ENCODE peak calls at places on chromosome 6, in eight cellular contexts. E is OCI-LY7, D is lower leg skin, M is nephron progenitor cell, O is lung, I is PC-3, A is bronchial epithelial cell, K is heart left ventricle. P is an unnamed sample.

GRCh38 chr6:6781172-6781876 is 192.8 kb downstream of the LY86 start:
- DNase-seq in I (peak; percentile 82), O (no peak), D (no peak), E (no peak), A (peak; percentile 92), M (no peak), K (no peak), P (no peak)

GRCh38 chr6:80022803-80023202 is 18.4 kb downstream of the TTK start:
- DNase-seq in E (no peak), I (no peak), K (no peak), D (no peak), M (no peak), O (no peak), A (peak; percentile 21), P (no peak)

GRCh38 chr6:154139894-154140293 is 100.9 kb downstream of the OPRM1 start:
- DNase-seq in M (no peak), O (no peak), K (no peak), E (no peak), I (no peak), A (peak; percentile 12), D (no peak), P (no peak)

GRCh38 chr6:1890071-1890470 is 280.4 kb downstream of the FOXC1 start:
- DNase-seq in K (no peak), O (no peak), A (peak; percentile 96), I (no peak), E (no peak), M (no peak), D (no peak), P (no peak)

GRCh38 chr6:9511157-9511556 is 903.7 kb downstream of the TFAP2A start:
- DNase-seq in D (no peak), E (no peak), O (no peak), M (no peak), A (no peak), K (no peak), I (peak; percentile 69), P (no peak)

GRCh38 chr6:10687582-10687981 is 6.8 kb downstream of the C6orf52 start:
- DNase-seq in A (no peak), O (no peak), K (no peak), E (no peak), I (no peak), D (no peak), M (no peak), P (no peak)

GRCh38 chr6:162934844-162935243 is 207.1 kb downstream of the PACRG start:
- DNase-seq in K (no peak), A (no peak), M (no peak), D (no peak), I (no peak), E (no peak), O (no peak), P (no peak)

GRCh38 chr6:153670403-153671026 is 368.5 kb upstream of the OPRM1 start:
- DNase-seq in I (no peak), K (no peak), D (no peak), M (no peak), O (no peak), E (no peak), A (no peak), P (no peak)

GRCh38 chr6:41560440-41561192 is 14.4 kb downstream of the FOXP4 start:
- DNase-seq in I (no peak), A (no peak), O (peak; percentile 50), E (peak; percentile 16), D (peak; percentile 91), M (peak; percentile 52), K (peak; percentile 71), P (peak; percentile 89)

GRCh38 chr6:163585932-163586437 is 171.5 kb downstream of the QKI start:
- DNase-seq in M (no peak), O (peak; percentile 66), I (peak; percentile 74), K (peak; percentile 62), A (peak; percentile 77), E (no peak), D (no peak), P (no peak)

GRCh38 chr6:163634514-163635171 is 220.1 kb downstream of the QKI start:
- DNase-seq in K (no peak), O (no peak), D (peak; percentile 63), E (no peak), I (no peak), M (no peak), A (peak; percentile 58), P (no peak)

GRCh38 chr6:56840467-56841371 is 114.2 kb upstream of the BEND6 start:
- DNase-seq in I (peak; percentile 78), D (no peak), M (no peak), A (peak; percentile 73), K (no peak), E (no peak), O (no peak), P (no peak)

GRCh38 chr6:30895343-30895742 is 11.0 kb downstream of the DDR1 start:
- DNase-seq in D (no peak), I (no peak), M (no peak), A (no peak), K (no peak), E (no peak), O (no peak), P (no peak)

GRCh38 chr6:160978141-160978926 is 13.2 kb upstream of the MAP3K4 start:
- DNase-seq in E (no peak), K (no peak), I (no peak), M (no peak), O (no peak), A (peak; percentile 69), D (no peak), P (no peak)

GRCh38 chr6:8389034-8389818 is 46.1 kb downstream of the SLC35B3 start:
- DNase-seq in K (no peak), A (no peak), O (no peak), M (no peak), E (no peak), I (no peak), D (no peak), P (no peak)
- TF ChIP-seq CTCF in K (no peak), A (no peak), O (no peak), M (no peak), E (no peak), I (no peak), D (no peak), P (no peak)

DNA sequence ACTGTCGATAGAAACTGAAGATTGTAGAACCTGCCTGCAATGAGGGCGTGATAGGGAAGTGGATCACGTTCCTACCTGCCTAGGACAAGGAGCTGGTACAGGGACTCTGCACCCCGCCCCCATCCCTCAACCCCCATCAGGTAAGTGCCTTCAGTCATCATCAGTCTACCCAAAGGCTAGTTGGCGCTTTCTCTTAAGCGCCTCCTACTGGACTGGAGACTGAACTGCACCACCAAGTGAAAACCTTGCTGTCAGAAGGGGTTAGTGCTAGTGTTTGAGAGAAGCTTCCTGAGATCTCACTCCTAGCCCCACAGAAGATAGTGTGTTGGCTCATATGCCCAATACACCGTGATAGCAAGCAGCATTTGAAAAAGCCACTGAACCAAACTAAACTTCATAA is 706.5 kb upstream of the MAN1A1 start:
- DNase-seq in I (peak; percentile 41), O (no peak), M (no peak), K (no peak), A (peak; percentile 1), D (no peak), E (peak; percentile 36), P (peak; percentile 2)
- TF ChIP-seq CTCF in I (peak; percentile 60), O (no peak), M (peak; percentile 35), K (no peak), A (peak; percentile 43), D (no peak), E (peak; percentile 79), P (peak; percentile 53)

DNA sequence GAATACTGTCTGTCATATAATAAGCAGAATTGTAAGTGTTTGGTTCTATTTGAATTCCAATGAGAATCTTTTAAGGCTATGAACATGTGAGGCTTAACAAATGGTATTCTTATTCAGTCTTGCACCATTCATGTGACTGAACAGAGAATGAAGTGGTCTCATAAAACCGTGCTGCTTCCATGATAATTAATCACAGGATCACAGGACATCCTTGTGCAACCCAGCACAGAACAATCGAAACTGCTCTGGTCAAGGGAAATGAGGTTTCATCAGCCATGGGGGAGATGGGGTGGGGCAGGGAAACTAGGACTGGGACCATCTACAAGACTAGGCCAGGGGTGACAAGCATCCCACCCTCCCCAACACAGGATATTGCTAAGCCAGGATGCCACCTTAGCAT is 6.0 kb downstream of the PPIL6 start:
- DNase-seq in M (no peak), I (no peak), D (no peak), K (no peak), A (no peak), O (no peak), E (no peak), P (no peak)
- TF ChIP-seq CTCF in M (no peak), I (no peak), D (no peak), K (no peak), A (no peak), O (no peak), E (no peak), P (no peak)

GRCh38 chr6:53682654-53683053 is 17.1 kb upstream of the KLHL31 start:
- DNase-seq in K (no peak), I (no peak), M (no peak), E (no peak), O (no peak), A (no peak), D (no peak), P (no peak)

GRCh38 chr6:53680489-53680888 is 14.9 kb upstream of the KLHL31 start:
- DNase-seq in M (no peak), E (no peak), K (no peak), D (no peak), I (no peak), O (no peak), A (no peak), P (no peak)

DNA sequence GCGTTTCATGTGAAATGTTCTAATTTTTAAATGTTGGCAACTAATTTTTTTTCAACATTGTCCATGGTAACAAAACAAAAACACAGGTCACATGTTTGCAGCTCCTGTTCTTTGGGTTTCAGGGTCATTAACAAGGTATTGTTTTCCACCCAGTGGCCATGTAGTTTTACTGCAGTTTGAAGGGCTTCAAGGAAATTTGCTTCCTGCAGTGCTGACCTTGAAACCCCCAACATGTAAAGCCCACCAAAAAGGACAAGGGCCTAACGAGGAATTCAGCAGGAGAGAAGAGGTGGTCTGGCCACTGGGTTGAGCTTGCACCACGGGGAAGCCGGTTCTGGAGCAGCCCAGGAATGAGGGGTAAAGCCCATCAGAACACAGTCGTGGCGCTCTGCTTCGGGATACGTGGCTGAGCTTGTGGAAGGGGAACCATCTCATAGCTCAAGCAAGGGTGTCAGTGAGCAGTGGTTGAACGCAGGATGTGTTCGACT is 13.9 kb upstream of the KLHL31 start:
- DNase-seq in M (no peak), A (peak; percentile 65), I (peak; percentile 59), D (no peak), K (no peak), O (no peak), E (peak; percentile 20), P (peak; percentile 16)
- TF ChIP-seq CTCF in M (peak; percentile 38), A (peak; percentile 53), I (peak; percentile 72), D (no peak), K (peak; percentile 30), O (no peak), E (peak; percentile 52), P (no peak)

P was measured in GM20000.